ENCODE peak calls at places on chromosomes 11 and 22, in eight cellular contexts. One of them, this sample, is unnamed.

GRCh38 chr11:68978931-68979591 is 1.7 kb downstream of the MRGPRD start:
- DNase-seq in mucosa of gallbladder: no peak
- DNase-seq in germinal center: no peak
- DNase-seq in brain microvascular endothelial cell: no peak
- DNase-seq in stimulated activated CD4-positive, alpha-beta T cell treated with anti-CD3 and anti-CD28 coated beads, Interleukin-15, amount 100 ng/mL, for 48 hours: no peak
- DNase-seq in natural killer cell treated with Interleukin-12 subunit alpha and Interleukin-12 subunit beta and Interleukin-15 and Interleukin-18, amount 100 ng/mL, for 72 hours: no peak
- DNase-seq in activated T-cell treated with anti-CD3 and anti-CD28 coated beads, Interleukin-2, amount 50 U/mL, for 1 hour: peak
- DNase-seq in right cardiac atrium: no peak
- DNase-seq in this sample: no peak

GRCh38 chr11:88246680-88247079 is 71.4 kb upstream of the RAB38 start:
- DNase-seq in mucosa of gallbladder: no peak
- DNase-seq in germinal center: no peak
- DNase-seq in brain microvascular endothelial cell: peak
- DNase-seq in stimulated activated CD4-positive, alpha-beta T cell treated with anti-CD3 and anti-CD28 coated beads, Interleukin-15, amount 100 ng/mL, for 48 hours: no peak
- DNase-seq in natural killer cell treated with Interleukin-12 subunit alpha and Interleukin-12 subunit beta and Interleukin-15 and Interleukin-18, amount 100 ng/mL, for 72 hours: no peak
- DNase-seq in activated T-cell treated with anti-CD3 and anti-CD28 coated beads, Interleukin-2, amount 50 U/mL, for 1 hour: no peak
- DNase-seq in right cardiac atrium: no peak
- DNase-seq in this sample: peak

GRCh38 chr11:92154611-92155010 is 70.0 kb upstream of the FAT3 start:
- DNase-seq in mucosa of gallbladder: no peak
- DNase-seq in germinal center: no peak
- DNase-seq in brain microvascular endothelial cell: no peak
- DNase-seq in stimulated activated CD4-positive, alpha-beta T cell treated with anti-CD3 and anti-CD28 coated beads, Interleukin-15, amount 100 ng/mL, for 48 hours: no peak
- DNase-seq in natural killer cell treated with Interleukin-12 subunit alpha and Interleukin-12 subunit beta and Interleukin-15 and Interleukin-18, amount 100 ng/mL, for 72 hours: no peak
- DNase-seq in activated T-cell treated with anti-CD3 and anti-CD28 coated beads, Interleukin-2, amount 50 U/mL, for 1 hour: no peak
- DNase-seq in right cardiac atrium: no peak
- DNase-seq in this sample: no peak

GRCh38 chr11:34960277-34960676 is 43.9 kb downstream of the PDHX start:
- DNase-seq in mucosa of gallbladder: no peak
- DNase-seq in germinal center: no peak
- DNase-seq in brain microvascular endothelial cell: no peak
- DNase-seq in stimulated activated CD4-positive, alpha-beta T cell treated with anti-CD3 and anti-CD28 coated beads, Interleukin-15, amount 100 ng/mL, for 48 hours: no peak
- DNase-seq in natural killer cell treated with Interleukin-12 subunit alpha and Interleukin-12 subunit beta and Interleukin-15 and Interleukin-18, amount 100 ng/mL, for 72 hours: no peak
- DNase-seq in activated T-cell treated with anti-CD3 and anti-CD28 coated beads, Interleukin-2, amount 50 U/mL, for 1 hour: no peak
- DNase-seq in right cardiac atrium: peak
- DNase-seq in this sample: no peak

GRCh38 chr22:44145544-44145943 is 35.2 kb upstream of the PARVG start:
- DNase-seq in mucosa of gallbladder: no peak
- DNase-seq in germinal center: no peak
- DNase-seq in brain microvascular endothelial cell: no peak
- DNase-seq in stimulated activated CD4-positive, alpha-beta T cell treated with anti-CD3 and anti-CD28 coated beads, Interleukin-15, amount 100 ng/mL, for 48 hours: no peak
- DNase-seq in natural killer cell treated with Interleukin-12 subunit alpha and Interleukin-12 subunit beta and Interleukin-15 and Interleukin-18, amount 100 ng/mL, for 72 hours: no peak
- DNase-seq in activated T-cell treated with anti-CD3 and anti-CD28 coated beads, Interleukin-2, amount 50 U/mL, for 1 hour: no peak
- DNase-seq in right cardiac atrium: peak
- DNase-seq in this sample: no peak

GRCh38 chr22:46031066-46031465 is 54.1 kb upstream of the WNT7B start:
- DNase-seq in mucosa of gallbladder: no peak
- DNase-seq in germinal center: no peak
- DNase-seq in brain microvascular endothelial cell: no peak
- DNase-seq in stimulated activated CD4-positive, alpha-beta T cell treated with anti-CD3 and anti-CD28 coated beads, Interleukin-15, amount 100 ng/mL, for 48 hours: no peak
- DNase-seq in natural killer cell treated with Interleukin-12 subunit alpha and Interleukin-12 subunit beta and Interleukin-15 and Interleukin-18, amount 100 ng/mL, for 72 hours: no peak
- DNase-seq in activated T-cell treated with anti-CD3 and anti-CD28 coated beads, Interleukin-2, amount 50 U/mL, for 1 hour: no peak
- DNase-seq in right cardiac atrium: peak
- DNase-seq in this sample: no peak

GRCh38 chr11:111387318-111387863 is 8.3 kb upstream of the POU2AF1 start:
- DNase-seq in mucosa of gallbladder: peak
- DNase-seq in germinal center: no peak
- DNase-seq in brain microvascular endothelial cell: no peak
- DNase-seq in stimulated activated CD4-positive, alpha-beta T cell treated with anti-CD3 and anti-CD28 coated beads, Interleukin-15, amount 100 ng/mL, for 48 hours: no peak
- DNase-seq in natural killer cell treated with Interleukin-12 subunit alpha and Interleukin-12 subunit beta and Interleukin-15 and Interleukin-18, amount 100 ng/mL, for 72 hours: no peak
- DNase-seq in activated T-cell treated with anti-CD3 and anti-CD28 coated beads, Interleukin-2, amount 50 U/mL, for 1 hour: no peak
- DNase-seq in right cardiac atrium: peak
- DNase-seq in this sample: no peak

GRCh38 chr11:36018967-36019596 is 75.2 kb downstream of the LDLRAD3 start:
- DNase-seq in mucosa of gallbladder: no peak
- DNase-seq in germinal center: no peak
- DNase-seq in brain microvascular endothelial cell: no peak
- DNase-seq in stimulated activated CD4-positive, alpha-beta T cell treated with anti-CD3 and anti-CD28 coated beads, Interleukin-15, amount 100 ng/mL, for 48 hours: no peak
- DNase-seq in natural killer cell treated with Interleukin-12 subunit alpha and Interleukin-12 subunit beta and Interleukin-15 and Interleukin-18, amount 100 ng/mL, for 72 hours: no peak
- DNase-seq in activated T-cell treated with anti-CD3 and anti-CD28 coated beads, Interleukin-2, amount 50 U/mL, for 1 hour: no peak
- DNase-seq in right cardiac atrium: no peak
- DNase-seq in this sample: no peak

GRCh38 chr11:104946907-104947306 is 21.5 kb downstream of the CASP4 start:
- DNase-seq in mucosa of gallbladder: peak
- DNase-seq in germinal center: peak
- DNase-seq in brain microvascular endothelial cell: peak
- DNase-seq in stimulated activated CD4-positive, alpha-beta T cell treated with anti-CD3 and anti-CD28 coated beads, Interleukin-15, amount 100 ng/mL, for 48 hours: no peak
- DNase-seq in natural killer cell treated with Interleukin-12 subunit alpha and Interleukin-12 subunit beta and Interleukin-15 and Interleukin-18, amount 100 ng/mL, for 72 hours: no peak
- DNase-seq in activated T-cell treated with anti-CD3 and anti-CD28 coated beads, Interleukin-2, amount 50 U/mL, for 1 hour: no peak
- DNase-seq in right cardiac atrium: no peak
- DNase-seq in this sample: peak

This sample was measured in kidney glomerular epithelial cell.